ENCODE peak calls at places on chromosomes 12 and 14, in seven cellular contexts. T is foreskin fibroblast; P is left ventricle myocardium inferior; Y is H9; V is progenitor cell of endocrine pancreas; S is CD8-positive, alpha-beta T cell; J is uterus. K is an unnamed sample.

GRCh38 chr12:26790645-26790994 is 42.4 kb downstream of the ITPR2 start:
- DNase-seq in T (peak; percentile 14), P (no peak), Y (no peak), V (no peak), S (no peak), J (no peak), K (no peak)

GRCh38 chr14:77607741-77608302 is 8.6 kb downstream of the SPTLC2 start:
- DNase-seq in T (no peak), P (no peak), Y (peak; percentile 34), V (no peak), S (peak; percentile 26), J (no peak), K (no peak)

GRCh38 chr14:24130717-24131548 is 474 bp downstream of the FITM1 start:
- DNase-seq in T (no peak), P (peak; percentile 76), Y (no peak), V (no peak), S (no peak), J (no peak), K (no peak)

GRCh38 chr12:132405742-132406251 is 76.4 kb upstream of the GALNT9 start:
- DNase-seq in T (no peak), P (peak; percentile 4), Y (no peak), V (no peak), S (no peak), J (no peak), K (no peak)

GRCh38 chr12:48296586-48297396 is 53.9 kb downstream of the ZNF641 start:
- DNase-seq in T (peak; percentile 85), P (peak; percentile 79), Y (peak; percentile 93), V (peak; percentile 43), S (peak; percentile 33), J (peak; percentile 77), K (no peak)

GRCh38 chr14:105527381-105528196 is 1.2 kb downstream of the TMEM121 start:
- DNase-seq in T (no peak), P (no peak), Y (no peak), V (no peak), S (no peak), J (no peak), K (no peak)

GRCh38 chr12:67925551-67925950 is 63.7 kb upstream of the IFNG-AS1 start:
- DNase-seq in T (no peak), P (no peak), Y (no peak), V (no peak), S (no peak), J (no peak), K (no peak)

GRCh38 chr12:70645494-70646317 is 8.5 kb upstream of the PTPRB start:
- DNase-seq in T (peak; percentile 90), P (peak; percentile 40), Y (peak; percentile 57), V (no peak), S (peak; percentile 23), J (peak; percentile 60), K (no peak)

GRCh38 chr14:96502621-96503251 is 554 bp downstream of the PAPOLA start:
- DNase-seq in T (peak; percentile 51), P (peak; percentile 50), Y (peak; percentile 50), V (no peak), S (no peak), J (peak; percentile 21), K (no peak)

GRCh38 chr14:83164016-83164415 is 1630.4 kb upstream of the SEL1L start:
- DNase-seq in T (peak; percentile 93), P (no peak), Y (no peak), V (no peak), S (no peak), J (no peak), K (no peak)

GRCh38 chr12:90729741-90730140 is 225.2 kb downstream of the CCER1 start:
- DNase-seq in T (peak; percentile 73), P (no peak), Y (no peak), V (no peak), S (no peak), J (no peak), K (no peak)

GRCh38 chr12:29782285-29782820 is 1.4 kb downstream of the TMTC1 start:
- DNase-seq in T (peak; percentile 80), P (no peak), Y (no peak), V (no peak), S (no peak), J (peak; percentile 34), K (no peak)

GRCh38 chr12:127083028-127083949 is 1183.7 kb upstream of the TMEM132C start:
- DNase-seq in T (peak; percentile 78), P (no peak), Y (no peak), V (no peak), S (no peak), J (peak; percentile 14), K (no peak)

GRCh38 chr12:87231818-87232217 is 797.4 kb downstream of the C12orf50 start:
- DNase-seq in T (no peak), P (no peak), Y (no peak), V (no peak), S (no peak), J (no peak), K (no peak)

GRCh38 chr12:34303091-34303870 is 281.0 kb downstream of the ALG10 start:
- DNase-seq in T (no peak), P (no peak), Y (no peak), V (no peak), S (no peak), J (no peak), K (no peak)

GRCh38 chr12:114166360-114166759 is 200.2 kb upstream of the RBM19 start:
- DNase-seq in T (peak; percentile 83), P (no peak), Y (peak; percentile 80), V (peak; percentile 23), S (no peak), J (peak; percentile 16), K (no peak)

GRCh38 chr14:20686386-20687143 is 2.0 kb upstream of the ANG start:
- DNase-seq in T (no peak), P (no peak), Y (no peak), V (no peak), S (no peak), J (no peak), K (no peak)

GRCh38 chr14:20683125-20683895 is 1.1 kb upstream of the RNASE4 start:
- DNase-seq in T (peak; percentile 95), P (peak; percentile 73), Y (peak; percentile 87), V (peak; percentile 51), S (peak; percentile 78), J (peak; percentile 83), K (no peak)

GRCh38 chr14:20682435-20683124 is 1.8 kb upstream of the RNASE4 start:
- DNase-seq in T (peak; percentile 95), P (peak; percentile 89), Y (peak; percentile 84), V (peak; percentile 53), S (peak; percentile 80), J (peak; percentile 93), K (no peak)

GRCh38 chr14:20683896-20684661 is at the start of gene RNASE4:
- DNase-seq in T (peak; percentile 91), P (peak; percentile 85), Y (peak; percentile 80), V (peak; percentile 66), S (peak; percentile 83), J (peak; percentile 90), K (no peak)

GRCh38 chr14:20684662-20685456 is 499 bp downstream of the RNASE4 start:
- DNase-seq in T (peak; percentile 64), P (no peak), Y (peak; percentile 68), V (no peak), S (no peak), J (peak; percentile 80), K (no peak)
- TF ChIP-seq CTCF in T (no peak), P (no peak), Y (no peak), V (no peak), S (no peak), J (no peak), K (no peak)

GRCh38 chr12:49389092-49389703 is 21.9 kb downstream of the SPATS2 start:
- DNase-seq in T (no peak), P (peak; percentile 36), Y (peak; percentile 93), V (no peak), S (peak; percentile 73), J (no peak), K (peak; percentile 33)
- TF ChIP-seq CTCF in T (no peak), P (no peak), Y (peak; percentile 85), V (peak; percentile 9), S (peak; percentile 35), J (no peak), K (no peak)

GRCh38 chr12:40236357-40236850 is 11.6 kb downstream of the LRRK2 start:
- DNase-seq in T (no peak), P (no peak), Y (no peak), V (no peak), S (no peak), J (no peak), K (no peak)
- TF ChIP-seq CTCF in T (no peak), P (no peak), Y (no peak), V (no peak), S (no peak), J (no peak), K (no peak)

GRCh38 chr14:40413146-40413545 is 980.9 kb upstream of the FBXO33 start:
- DNase-seq in T (no peak), P (no peak), Y (no peak), V (no peak), S (no peak), J (no peak), K (no peak)

GRCh38 chr14:40417777-40418401 is 985.7 kb upstream of the FBXO33 start:
- DNase-seq in T (no peak), P (no peak), Y (peak; percentile 70), V (peak; percentile 22), S (no peak), J (no peak), K (no peak)
- TF ChIP-seq CTCF in T (no peak), P (peak; percentile 59), Y (peak; percentile 92), V (peak; percentile 88), S (peak; percentile 15), J (no peak), K (peak; percentile 93)

GRCh38 chr12:4275869-4276253 is 2.3 kb downstream of the CCND2 start:
- DNase-seq in T (no peak), P (no peak), Y (peak; percentile 57), V (no peak), S (no peak), J (peak; percentile 66), K (no peak)

GRCh38 chr12:4276524-4277204 is 3.1 kb downstream of the CCND2 start:
- DNase-seq in T (peak; percentile 95), P (peak; percentile 82), Y (peak; percentile 96), V (peak; percentile 97), S (peak; percentile 87), J (peak; percentile 93), K (no peak)

GRCh38 chr12:4277856-4278581 is 4.5 kb downstream of the CCND2 start:
- DNase-seq in T (no peak), P (no peak), Y (peak; percentile 10), V (no peak), S (no peak), J (no peak), K (no peak)

GRCh38 chr12:4278582-4278939 is 5.0 kb downstream of the CCND2 start:
- DNase-seq in T (no peak), P (peak; percentile 76), Y (no peak), V (no peak), S (no peak), J (no peak), K (no peak)

GRCh38 chr12:4277205-4277543 is 3.6 kb downstream of the CCND2 start:
- DNase-seq in T (no peak), P (no peak), Y (no peak), V (no peak), S (no peak), J (no peak), K (no peak)
- TF ChIP-seq CTCF in T (no peak), P (peak; percentile 5), Y (no peak), V (no peak), S (peak; percentile 21), J (no peak), K (no peak)

K was measured in D721Med.